ENCODE peak calls at places on chromosome 3, in nine cellular contexts. B is CD4-positive, CD25-positive, alpha-beta regulatory T cell; A is skeletal muscle cell; I is neural progenitor cell; S is cardiac muscle cell; R is bronchial epithelial cell; C is mammary epithelial cell; E is foreskin fibroblast; G is stomach. V is an unnamed sample.

GRCh38 chr3:73363093-73363492 is 261.6 kb downstream of the PDZRN3 start:
- DNase-seq in B (no peak), A (no peak), I (no peak), S (no peak), R (no peak), C (no peak), E (no peak), G (no peak), V (no peak)

GRCh38 chr3:81581966-81582599 is 179.4 kb downstream of the GBE1 start:
- DNase-seq in B (peak; percentile 44), A (no peak), I (peak; percentile 59), S (peak; percentile 62), R (peak; percentile 43), C (peak; percentile 19), E (no peak), G (peak; percentile 27), V (peak; percentile 56)

GRCh38 chr3:101898062-101898461 is 48.7 kb downstream of the NFKBIZ start:
- DNase-seq in B (no peak), A (no peak), I (no peak), S (no peak), R (no peak), C (no peak), E (no peak), G (no peak), V (no peak)

GRCh38 chr3:18079739-18080138 is 337.3 kb upstream of the TBC1D5 start:
- DNase-seq in B (no peak), A (peak; percentile 36), I (no peak), S (peak; percentile 13), R (no peak), C (no peak), E (peak; percentile 16), G (no peak), V (no peak)

GRCh38 chr3:26962419-26963355 is 340.1 kb downstream of the LRRC3B start:
- DNase-seq in B (no peak), A (no peak), I (no peak), S (no peak), R (no peak), C (no peak), E (no peak), G (no peak), V (peak; percentile 48)

GRCh38 chr3:14634763-14635400 is 16.7 kb upstream of the CCDC174 start:
- DNase-seq in B (no peak), A (no peak), I (no peak), S (no peak), R (peak; percentile 98), C (peak; percentile 64), E (peak; percentile 20), G (no peak), V (no peak)

GRCh38 chr3:138861755-138862333 is 27.1 kb upstream of the PIK3CB start:
- DNase-seq in B (no peak), A (peak; percentile 56), I (peak; percentile 61), S (peak; percentile 23), R (peak; percentile 72), C (peak; percentile 84), E (peak; percentile 68), G (no peak), V (no peak)

GRCh38 chr3:48662753-48663488 is at the start of gene CELSR3:
- DNase-seq in B (peak; percentile 82), A (peak; percentile 85), I (peak; percentile 96), S (peak; percentile 96), R (peak; percentile 80), C (peak; percentile 87), E (peak; percentile 90), G (peak; percentile 50), V (peak; percentile 93)

GRCh38 chr3:127015282-127016042 is 32.5 kb downstream of the PLXNA1 start:
- DNase-seq in B (no peak), A (no peak), I (peak; percentile 59), S (no peak), R (no peak), C (no peak), E (no peak), G (no peak), V (peak; percentile 87)

GRCh38 chr3:41853495-41853894 is 108.4 kb downstream of the ULK4 start:
- DNase-seq in B (no peak), A (no peak), I (no peak), S (peak; percentile 53), R (no peak), C (no peak), E (no peak), G (no peak), V (peak; percentile 21)

GRCh38 chr3:116154389-116154788 is 290.9 kb downstream of the LSAMP start:
- DNase-seq in B (no peak), A (no peak), I (no peak), S (no peak), R (no peak), C (no peak), E (no peak), G (no peak), V (no peak)

DNA sequence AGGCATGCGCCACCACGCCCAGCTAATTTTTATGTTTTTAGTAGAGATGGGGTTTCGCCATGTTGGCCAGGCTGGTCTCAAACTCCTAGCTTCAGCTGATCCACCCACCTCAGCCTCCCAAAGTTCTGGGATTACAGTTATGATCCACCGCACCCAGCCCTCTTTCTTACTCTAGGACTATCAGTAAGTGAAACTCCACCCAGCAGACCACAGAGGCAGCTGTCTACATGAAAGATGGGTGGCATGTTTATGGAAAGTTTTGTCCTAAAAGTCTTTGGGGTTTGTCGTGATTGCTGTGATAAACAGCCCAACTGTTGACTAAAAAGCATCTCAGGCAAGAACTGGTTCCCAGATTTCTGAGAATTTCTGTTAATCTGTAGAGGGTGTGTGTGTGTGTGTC is 10.9 kb downstream of the ARL6IP5 start:
- DNase-seq in B (peak; percentile 45), A (no peak), I (no peak), S (no peak), R (no peak), C (no peak), E (no peak), G (no peak), V (peak; percentile 34)
- H3K4me3 ChIP-seq in B (peak overlapping the region; percentile 52), A (no peak overlapping the region), I (no peak overlapping the region), S (no peak overlapping the region), R (no peak overlapping the region), C (no peak overlapping the region), E (no peak overlapping the region), G (no peak overlapping the region), V (no peak overlapping the region)

GRCh38 chr3:187066228-187066995 is 72.9 kb downstream of the RPL39L start:
- DNase-seq in B (peak; percentile 81), A (peak; percentile 7), I (peak; percentile 61), S (peak; percentile 57), R (peak; percentile 73), C (peak; percentile 64), E (no peak), G (no peak), V (peak; percentile 77)
- H3K4me3 ChIP-seq in B (no peak overlapping the region), A (no peak overlapping the region), I (no peak overlapping the region), S (no peak overlapping the region), R (no peak overlapping the region), C (no peak overlapping the region), E (no peak overlapping the region), G (no peak overlapping the region), V (no peak overlapping the region)

GRCh38 chr3:134808835-134809234 is 13.8 kb downstream of the EPHB1 start:
- DNase-seq in B (no peak), A (no peak), I (no peak), S (no peak), R (no peak), C (no peak), E (no peak), G (no peak), V (no peak)
- H3K4me3 ChIP-seq in B (no peak overlapping the region), A (no peak overlapping the region), I (no peak overlapping the region), S (no peak overlapping the region), R (no peak overlapping the region), C (no peak overlapping the region), E (no peak overlapping the region), G (no peak overlapping the region), V (no peak overlapping the region)

GRCh38 chr3:195042741-195043611 is 228.0 kb downstream of the XXYLT1 start:
- DNase-seq in B (no peak), A (no peak), I (no peak), S (peak; percentile 13), R (peak; percentile 46), C (peak; percentile 5), E (no peak), G (peak; percentile 16), V (no peak)
- H3K4me3 ChIP-seq in B (no peak overlapping the region), A (no peak overlapping the region), I (no peak overlapping the region), S (no peak overlapping the region), R (no peak overlapping the region), C (no peak overlapping the region), E (no peak overlapping the region), G (no peak overlapping the region), V (no peak overlapping the region)

GRCh38 chr3:52891615-52892081 is 5.7 kb downstream of the STIMATE start:
- DNase-seq in B (peak; percentile 60), A (peak; percentile 9), I (no peak), S (peak; percentile 53), R (no peak), C (no peak), E (peak; percentile 73), G (no peak), V (no peak)
- H3K4me3 ChIP-seq in B (peak overlapping the region; percentile 91), A (no peak overlapping the region), I (no peak overlapping the region), S (no peak overlapping the region), R (no peak overlapping the region), C (no peak overlapping the region), E (no peak overlapping the region), G (no peak overlapping the region), V (no peak overlapping the region)

V was measured in GM12865.